ENCODE peak calls at places on chromosomes 3 and 15, in five cellular contexts. B is substantia nigra, G is AG04450, W is sigmoid colon, U is keratinocyte. T is an unnamed sample.

GRCh38 chr3:114449271-114450007 is 155.6 kb downstream of the TIGIT start:
- DNase-seq in U (no peak), W (no peak), B (no peak), G (no peak), T (peak)

GRCh38 chr3:6142707-6143106 is 718.2 kb upstream of the GRM7 start:
- DNase-seq in W (no peak), G (no peak), U (no peak), B (no peak), T (no peak)

GRCh38 chr3:39126532-39127071 is 19.1 kb downstream of the TTC21A start:
- DNase-seq in W (peak), U (no peak), B (peak), G (no peak), T (no peak)

GRCh38 chr15:41967506-41968206 is 4.7 kb downstream of the EHD4 start:
- DNase-seq in G (no peak), B (no peak), U (no peak), W (peak), T (no peak)

GRCh38 chr3:165185707-165186327 is 10.4 kb downstream of the SLITRK3 start:
- DNase-seq in B (peak), W (peak), U (no peak), G (peak), T (peak)

GRCh38 chr15:74127954-74128784 is 2.2 kb upstream of the ISLR2 start:
- DNase-seq in U (no peak), W (no peak), G (no peak), B (no peak), T (no peak)

GRCh38 chr3:71152892-71153265 is 430.6 kb downstream of the FOXP1 start:
- DNase-seq in W (no peak), U (no peak), B (no peak), G (no peak), T (no peak)

GRCh38 chr15:91304794-91305193 is 204.7 kb downstream of the SV2B start:
- DNase-seq in B (no peak), U (no peak), W (no peak), G (no peak), T (no peak)

GRCh38 chr3:185867650-185868049 is 42.8 kb upstream of the IGF2BP2 start:
- DNase-seq in G (no peak), U (no peak), W (no peak), B (no peak), T (no peak)

GRCh38 chr15:48325400-48325799 is 5.8 kb upstream of the DUT start:
- DNase-seq in G (no peak), B (no peak), U (no peak), W (no peak), T (no peak)

GRCh38 chr3:121063628-121064027 is 155.6 kb downstream of the STXBP5L start:
- DNase-seq in W (no peak), U (no peak), B (no peak), G (no peak), T (no peak)

GRCh38 chr3:156795890-156796451 is 30.2 kb upstream of the LEKR1 start:
- DNase-seq in B (no peak), G (no peak), U (no peak), W (no peak), T (no peak)

GRCh38 chr15:48718646-48719045 is 73.1 kb upstream of the FBN1 start:
- DNase-seq in G (no peak), B (no peak), U (no peak), W (no peak), T (no peak)

GRCh38 chr3:169266351-169266750 is 397.2 kb downstream of the MECOM start:
- DNase-seq in B (no peak), W (no peak), U (no peak), G (no peak), T (no peak)

GRCh38 chr3:160027541-160028195 is 39.0 kb downstream of the IL12A start:
- DNase-seq in U (no peak), G (peak), B (no peak), W (no peak), T (peak)

GRCh38 chr3:194971965-194972364 is 286.3 kb downstream of the FAM43A start:
- DNase-seq in U (no peak), W (no peak), G (no peak), B (no peak), T (no peak)

GRCh38 chr3:11302444-11302843 is 30.2 kb downstream of the ATG7 start:
- DNase-seq in U (no peak), G (no peak), B (no peak), W (no peak), T (no peak)

GRCh38 chr3:11297126-11297525 is 24.9 kb downstream of the ATG7 start:
- DNase-seq in G (no peak), W (no peak), U (no peak), B (no peak), T (no peak)

GRCh38 chr3:11304160-11304559 is 32.0 kb downstream of the ATG7 start:
- DNase-seq in B (no peak), G (no peak), W (no peak), U (no peak), T (no peak)

GRCh38 chr3:11305509-11305908 is 33.3 kb downstream of the ATG7 start:
- DNase-seq in B (no peak), W (no peak), U (no peak), G (no peak), T (no peak)

GRCh38 chr3:11300970-11301369 is 28.8 kb downstream of the ATG7 start:
- DNase-seq in W (no peak), B (no peak), G (no peak), U (no peak), T (no peak)
- H3K27ac ChIP-seq in W (no peak), B (no peak), G (no peak), U (no peak), T (no peak)

DNA sequence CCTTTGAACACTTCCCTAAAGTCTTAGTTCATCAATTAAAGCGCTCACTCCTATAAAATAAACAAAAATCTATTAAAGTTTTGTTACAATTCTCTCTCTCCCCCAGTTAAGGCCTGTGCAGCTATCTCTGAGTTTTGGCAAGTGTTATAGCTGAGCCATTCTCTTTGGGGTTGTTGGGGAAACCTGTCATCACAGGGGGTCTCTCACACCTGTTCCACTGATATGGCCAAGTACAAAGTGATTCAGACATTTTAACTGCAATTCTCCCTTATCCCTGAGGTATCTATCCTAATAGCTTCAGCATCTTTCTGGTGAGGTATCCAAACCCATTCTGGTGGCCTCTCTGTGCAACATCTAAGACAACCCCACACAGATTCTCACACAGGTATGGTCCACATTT is 116.4 kb downstream of the UNC13C start:
- DNase-seq in B (no peak), W (no peak), G (no peak), U (no peak), T (no peak)
- H3K27ac ChIP-seq in B (no peak), W (no peak), G (no peak), U (no peak), T (no peak)

DNA sequence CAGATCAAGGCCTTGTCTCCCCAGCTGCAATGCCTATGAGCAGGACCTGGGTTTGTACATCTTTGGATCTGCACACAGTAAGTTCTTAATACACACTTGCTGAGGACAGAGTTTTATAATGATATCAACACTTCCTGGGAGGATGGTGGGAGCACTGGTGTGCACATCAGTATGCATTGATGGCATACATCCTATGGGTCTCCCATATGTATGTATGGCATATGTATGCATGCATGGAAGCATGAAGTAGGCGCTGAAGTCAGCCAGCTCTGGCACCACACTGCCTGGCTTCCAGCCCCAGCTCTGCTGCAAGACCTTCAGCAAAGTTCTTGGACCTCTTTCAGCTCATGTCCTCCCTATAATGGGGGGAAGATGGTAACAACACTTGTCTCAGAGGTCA is 68.2 kb downstream of the MYLK start:
- DNase-seq in G (no peak), B (no peak), W (no peak), U (no peak), T (no peak)
- H3K27ac ChIP-seq in G (peak), B (no peak), W (peak), U (no peak), T (no peak)

GRCh38 chr3:122497425-122497824 is 17.3 kb downstream of the KPNA1 start:
- DNase-seq in B (no peak), U (no peak), G (peak), W (no peak), T (peak)
- H3K27ac ChIP-seq in B (no peak), U (peak), G (no peak), W (no peak), T (peak)

DNA sequence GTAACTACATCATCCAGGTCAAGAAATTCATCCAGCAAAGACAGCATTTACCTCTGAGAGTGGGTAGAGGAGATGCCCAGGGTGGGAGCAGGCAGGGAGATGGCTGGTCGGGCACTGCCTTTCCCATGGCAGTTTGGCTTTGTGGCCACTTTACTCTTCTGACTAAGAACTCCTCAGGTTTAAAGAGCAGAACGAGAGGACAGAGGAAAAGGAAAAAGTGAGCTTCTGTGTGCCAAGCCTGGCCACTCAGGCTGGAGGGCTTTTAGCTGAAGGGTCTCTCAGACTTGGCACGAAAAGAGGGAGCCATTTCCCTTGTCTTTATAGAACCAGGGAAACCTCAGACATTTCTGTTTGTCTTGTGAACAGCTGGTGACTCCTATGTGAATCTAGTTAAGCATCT is 23.2 kb upstream of the PSMD6 start:
- DNase-seq in G (no peak), U (no peak), B (no peak), W (no peak), T (no peak)
- H3K27ac ChIP-seq in G (no peak), U (no peak), B (no peak), W (no peak), T (no peak)

T was measured in epithelial cell of prostate.